ENCODE peak calls at places on chromosomes 13 and 19, in six cellular contexts. F is A549, N is HepG2, I is K562, T is endothelial cell of umbilical vein, G is GM12878. B is an unnamed sample.

GRCh38 chr13:74133657-74134201 is 475 bp downstream of the KLF12 start:
- DNase-seq in G (peak), F (peak), I (peak), T (peak), N (peak), B (peak)

GRCh38 chr13:30565658-30566057 is 52.1 kb upstream of the USPL1 start:
- DNase-seq in I (no peak), T (no peak), F (no peak), G (no peak), N (no peak), B (no peak)

GRCh38 chr19:20928371-20928770 is 5.3 kb downstream of the ZNF85 start:
- DNase-seq in F (no peak), N (no peak), G (no peak), I (no peak), T (no peak), B (no peak)

GRCh38 chr13:89862011-89862690 is 1485.3 kb upstream of the MIR17HG start:
- DNase-seq in F (no peak), T (no peak), N (no peak), I (no peak), G (no peak), B (no peak)

GRCh38 chr13:23969672-23970071 is 72.4 kb upstream of the C1QTNF9B start:
- DNase-seq in F (peak), G (no peak), N (peak), I (no peak), T (no peak), B (no peak)

GRCh38 chr13:112445411-112446271 is 69.5 kb downstream of the SPACA7 start:
- DNase-seq in N (no peak), I (no peak), T (no peak), G (no peak), F (no peak), B (no peak)

GRCh38 chr13:111940892-111941291 is 126.1 kb upstream of the SOX1 start:
- DNase-seq in T (no peak), G (no peak), F (no peak), N (no peak), I (no peak), B (no peak)

GRCh38 chr13:35855531-35856019 is 275.6 kb downstream of the DCLK1 start:
- DNase-seq in F (peak), G (no peak), N (no peak), I (no peak), T (no peak), B (no peak)

GRCh38 chr19:49862411-49863253 is 4.7 kb downstream of the PNKP start:
- DNase-seq in T (no peak), I (peak), G (no peak), F (no peak), N (peak), B (peak)

DNA sequence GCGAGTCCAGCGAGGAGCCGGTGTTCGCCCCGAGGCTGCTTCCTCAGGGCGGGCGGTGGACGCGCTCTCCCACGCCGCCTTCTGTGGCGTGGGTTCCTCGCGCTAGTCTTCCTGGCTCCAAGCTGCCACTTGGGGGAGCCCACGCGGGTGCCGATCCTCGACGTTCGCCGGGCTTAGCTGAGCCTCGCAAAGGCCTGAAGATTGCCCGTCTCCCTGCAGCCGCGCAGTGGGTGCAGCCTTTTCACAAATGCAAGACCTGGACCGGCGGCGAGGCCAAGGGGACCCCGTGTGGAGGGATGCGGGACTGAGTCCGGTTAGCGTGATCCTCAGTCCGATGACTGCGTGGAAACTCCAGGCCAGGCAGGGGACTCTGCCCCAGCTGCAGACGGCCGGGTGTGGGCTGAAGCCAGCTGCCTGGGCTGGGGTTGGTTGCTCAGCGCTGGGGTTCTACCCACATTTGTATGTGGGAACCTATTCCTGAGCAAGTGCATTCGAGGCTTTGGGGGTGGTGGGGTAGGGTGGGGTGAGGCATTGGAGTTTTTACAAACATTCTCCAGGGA is 16.6 kb upstream of the LRP3 start:
- DNase-seq in G (no peak), N (peak), F (peak), T (no peak), I (no peak), B (no peak)
- TF ChIP-seq MYC in G (no peak), N (no peak), F (no peak), T (no peak), I (no peak), B (no peak)

GRCh38 chr13:96684472-96684871 is 309.8 kb downstream of the OXGR1 start:
- DNase-seq in I (no peak), T (no peak), F (no peak), N (no peak), G (no peak), B (no peak)
- H3K4me3 ChIP-seq in I (no peak), T (no peak), F (no peak), N (no peak), G (no peak), B (no peak)

GRCh38 chr13:36904219-36904618 is 15.8 kb downstream of the SMAD9 start:
- DNase-seq in G (no peak), I (no peak), T (no peak), F (no peak), N (no peak), B (no peak)
- TF ChIP-seq MYC in G (no peak), I (no peak), T (no peak), F (no peak), N (no peak), B (no peak)

DNA sequence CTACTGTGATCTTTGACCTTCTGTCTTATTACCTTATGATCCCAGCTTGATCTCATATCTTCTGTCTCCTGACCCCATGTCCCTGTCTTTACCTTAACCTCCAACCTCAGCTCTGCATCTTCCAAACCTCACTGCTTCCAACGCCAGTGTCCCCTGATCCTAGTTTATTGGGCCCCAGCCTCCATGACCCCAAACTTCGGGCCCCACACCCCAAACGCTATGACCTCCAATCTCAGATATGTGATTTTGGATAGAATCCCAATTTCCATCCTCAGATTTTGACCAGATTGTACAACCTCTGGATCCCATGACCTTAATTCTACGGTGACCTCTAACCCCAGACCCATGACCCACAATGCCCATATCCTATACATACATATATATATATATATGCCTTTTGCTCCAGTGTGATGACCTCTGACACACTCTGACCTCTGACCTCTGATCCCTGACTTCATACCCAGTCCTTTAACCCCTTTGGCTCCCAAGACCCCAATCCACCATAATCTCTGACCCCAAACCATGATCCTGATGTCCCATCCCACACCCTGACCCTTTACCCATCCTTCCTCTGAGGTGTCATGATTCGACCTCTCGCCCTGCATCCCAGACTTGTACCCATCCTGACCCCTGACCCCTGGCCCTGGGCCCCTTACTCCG is 3.5 kb downstream of the KLK12 start:
- DNase-seq in I (no peak), G (no peak), T (no peak), N (no peak), F (no peak), B (no peak)
- H3K4me3 ChIP-seq in I (no peak), G (no peak), T (no peak), N (no peak), F (no peak), B (no peak)

GRCh38 chr19:17716309-17716929 is 2.9 kb upstream of the MAP1S start:
- DNase-seq in G (no peak), I (no peak), T (no peak), F (no peak), N (peak), B (peak)
- TF ChIP-seq MYC in G (no peak), I (no peak), T (no peak), F (no peak), N (no peak), B (no peak)

GRCh38 chr19:6719992-6720368 is 470 bp downstream of the C3 start:
- DNase-seq in G (no peak), F (no peak), N (no peak), I (no peak), T (no peak), B (no peak)
- H3K4me3 ChIP-seq in G (no peak), F (peak), N (peak), I (no peak), T (no peak), B (no peak)

GRCh38 chr13:71865858-71866172 is 1.2 kb downstream of the DACH1 start:
- DNase-seq in G (no peak), F (no peak), N (no peak), I (no peak), T (no peak), B (peak)

GRCh38 chr13:71863249-71863648 is 3.8 kb downstream of the DACH1 start:
- DNase-seq in N (no peak), T (peak), G (no peak), I (no peak), F (no peak), B (no peak)

GRCh38 chr13:71866173-71867091 is 572 bp downstream of the DACH1 start:
- DNase-seq in N (no peak), T (peak), F (no peak), G (no peak), I (no peak), B (peak)

GRCh38 chr13:71864981-71865857 is 1.8 kb downstream of the DACH1 start:
- DNase-seq in N (no peak), F (no peak), T (peak), I (no peak), G (no peak), B (peak)

GRCh38 chr13:71864094-71864980 is 2.7 kb downstream of the DACH1 start:
- DNase-seq in N (no peak), T (peak), I (no peak), G (no peak), F (no peak), B (peak)
- TF ChIP-seq MYC in N (no peak), T (no peak), I (no peak), G (no peak), F (no peak), B (peak)